ENCODE peak calls at places on chromosome 6, in six cellular contexts. A, Z, H, N, R and G are unnamed samples.
A peak's percentile ranks its signal among the peaks of the same experiment; 100 is the strongest.

GRCh38 chr6:25637211-25637610 is 14.8 kb upstream of the SCGN start:
- DNase-seq in A (no peak), Z (peak; percentile 64), H (no peak), N (no peak), R (no peak), G (no peak)

GRCh38 chr6:168368971-168369370 is 49.4 kb upstream of the DACT2 start:
- DNase-seq in A (no peak), Z (no peak), H (no peak), N (no peak), R (no peak), G (no peak)

GRCh38 chr6:133630651-133631050 is 258.3 kb upstream of the TCF21 start:
- DNase-seq in A (no peak), Z (no peak), H (no peak), N (no peak), R (no peak), G (no peak)

GRCh38 chr6:136548582-136549330 is 1.5 kb downstream of the MAP7 start:
- DNase-seq in A (no peak), Z (no peak), H (no peak), N (no peak), R (no peak), G (no peak)

GRCh38 chr6:38283734-38284362 is 355.9 kb downstream of the BTBD9 start:
- DNase-seq in A (no peak), Z (no peak), H (no peak), N (no peak), R (no peak), G (no peak)

GRCh38 chr6:142900467-142900961 is 44.5 kb downstream of the HIVEP2 start:
- DNase-seq in A (no peak), Z (no peak), H (no peak), N (no peak), R (no peak), G (no peak)

GRCh38 chr6:18207438-18207837 is 52.2 kb downstream of the KDM1B start:
- DNase-seq in A (no peak), Z (no peak), H (no peak), N (no peak), R (no peak), G (no peak)

GRCh38 chr6:87538510-87539260 is 51.1 kb downstream of the RARS2 start:
- DNase-seq in A (no peak), Z (no peak), H (no peak), N (no peak), R (no peak), G (no peak)

GRCh38 chr6:75863784-75864183 is 114.7 kb downstream of the MYO6 start:
- DNase-seq in A (no peak), Z (no peak), H (no peak), N (no peak), R (no peak), G (no peak)

GRCh38 chr6:25968769-25969168 is 6.2 kb downstream of the TRIM38 start:
- DNase-seq in A (no peak), Z (no peak), H (no peak), N (no peak), R (no peak), G (no peak)

GRCh38 chr6:20025681-20026080 is 186.6 kb downstream of the MBOAT1 start:
- DNase-seq in A (no peak), Z (no peak), H (no peak), N (no peak), R (no peak), G (no peak)

GRCh38 chr6:20031342-20031741 is 180.9 kb downstream of the MBOAT1 start:
- DNase-seq in A (no peak), Z (no peak), H (no peak), N (no peak), R (no peak), G (no peak)

GRCh38 chr6:20028143-20028542 is 184.1 kb downstream of the MBOAT1 start:
- DNase-seq in A (no peak), Z (no peak), H (no peak), N (no peak), R (no peak), G (no peak)

GRCh38 chr6:20029979-20030378 is 182.3 kb downstream of the MBOAT1 start:
- DNase-seq in A (no peak), Z (no peak), H (no peak), N (no peak), R (no peak), G (no peak)

GRCh38 chr6:20028562-20028961 is 183.7 kb downstream of the MBOAT1 start:
- DNase-seq in A (no peak), Z (no peak), H (no peak), N (no peak), R (no peak), G (no peak)
- TF ChIP-seq POLR2A in A (no peak), Z (no peak), H (no peak), N (no peak), R (no peak), G (no peak)

GRCh38 chr6:162727347-162728176 is at the start of the genes PACRG and PRKN:
- DNase-seq in A (peak; percentile 92), Z (peak; percentile 98), H (peak; percentile 99), N (peak; percentile 61), R (peak; percentile 98), G (peak; percentile 78)
- TF ChIP-seq POLR2AphosphoS5 in A (no peak), Z (peak; percentile 38), H (peak; percentile 45), N (no peak), R (peak; percentile 54), G (no peak)

GRCh38 chr6:32854376-32855178 is 585 bp downstream of the PSMB9 start:
- DNase-seq in A (peak; percentile 46), Z (no peak), H (no peak), N (no peak), R (peak; percentile 39), G (peak; percentile 58)
- TF ChIP-seq TAF1 in A (no peak), Z (no peak), H (no peak), N (no peak), R (no peak), G (peak; percentile 15)

GRCh38 chr6:148746363-148747144 is at the start of gene UST:
- DNase-seq in A (no peak), Z (no peak), H (peak; percentile 82), N (no peak), R (peak; percentile 62), G (peak; percentile 41)
- TF ChIP-seq POLR2A in A (no peak), Z (no peak), H (no peak), N (no peak), R (no peak), G (no peak)